ENCODE peak calls at places on chromosome 11, in four cellular contexts. L is retinal pigment epithelial cell, Q is SJSA1, I is breast epithelium. D is an unnamed sample.

GRCh38 chr11:44777537-44778199 is 50.9 kb downstream of the TSPAN18 start:
- DNase-seq in I (no peak), L (no peak), Q (no peak), D (no peak)

GRCh38 chr11:115153135-115153534 is 351.1 kb downstream of the CADM1 start:
- DNase-seq in Q (no peak), I (no peak), L (no peak), D (no peak)

GRCh38 chr11:34976496-34976895 is 60.1 kb downstream of the PDHX start:
- DNase-seq in I (no peak), L (no peak), Q (no peak), D (no peak)

GRCh38 chr11:120185678-120186407 is 25.0 kb upstream of the OAF start:
- DNase-seq in I (no peak), L (no peak), Q (no peak), D (no peak)

GRCh38 chr11:32775908-32776307 is 18.6 kb downstream of the CCDC73 start:
- DNase-seq in I (no peak), L (no peak), Q (no peak), D (no peak)

GRCh38 chr11:97732011-97732632 is 1288.6 kb upstream of the CNTN5 start:
- DNase-seq in Q (no peak), I (no peak), L (no peak), D (no peak)

GRCh38 chr11:119771210-119771770 is 42.3 kb upstream of the NECTIN1 start:
- DNase-seq in Q (no peak), I (no peak), L (no peak), D (no peak)

GRCh38 chr11:69841859-69842698 is 22.9 kb upstream of the FGF3 start:
- DNase-seq in L (no peak), I (no peak), Q (peak), D (no peak)

GRCh38 chr11:1126491-1126926 is 31.2 kb upstream of the MUC5AC start:
- DNase-seq in Q (no peak), I (no peak), L (no peak), D (no peak)

GRCh38 chr11:126432525-126432924 is 77.0 kb downstream of the ST3GAL4 start:
- DNase-seq in I (no peak), Q (no peak), L (no peak), D (no peak)

GRCh38 chr11:132620423-132620822 is 911.9 kb downstream of the OPCML start:
- DNase-seq in Q (no peak), L (no peak), I (no peak), D (no peak)

GRCh38 chr11:132605794-132606570 is 926.3 kb downstream of the OPCML start:
- DNase-seq in I (no peak), L (no peak), Q (no peak), D (peak)

GRCh38 chr11:122032317-122032716 is 83.7 kb downstream of the BLID start:
- DNase-seq in I (no peak), L (no peak), Q (no peak), D (no peak)

GRCh38 chr11:104118105-104118762 is 45.7 kb downstream of the PDGFD start:
- DNase-seq in Q (no peak), I (no peak), L (no peak), D (no peak)

GRCh38 chr11:27757953-27758352 is 57.7 kb upstream of the BDNF start:
- DNase-seq in I (no peak), Q (peak), L (peak), D (no peak)

GRCh38 chr11:85809191-85809590 is 1.8 kb downstream of the SYTL2 start:
- DNase-seq in I (no peak), L (no peak), Q (no peak), D (no peak)

GRCh38 chr11:85811624-85812023 is 683 bp upstream of the SYTL2 start:
- DNase-seq in L (no peak), Q (no peak), I (no peak), D (no peak)

GRCh38 chr11:85810521-85810870 is 445 bp downstream of the SYTL2 start:
- DNase-seq in I (no peak), Q (no peak), L (no peak), D (no peak)

GRCh38 chr11:85810871-85811611 is at the start of gene SYTL2:
- DNase-seq in Q (peak), I (peak), L (no peak), D (peak)

DNA sequence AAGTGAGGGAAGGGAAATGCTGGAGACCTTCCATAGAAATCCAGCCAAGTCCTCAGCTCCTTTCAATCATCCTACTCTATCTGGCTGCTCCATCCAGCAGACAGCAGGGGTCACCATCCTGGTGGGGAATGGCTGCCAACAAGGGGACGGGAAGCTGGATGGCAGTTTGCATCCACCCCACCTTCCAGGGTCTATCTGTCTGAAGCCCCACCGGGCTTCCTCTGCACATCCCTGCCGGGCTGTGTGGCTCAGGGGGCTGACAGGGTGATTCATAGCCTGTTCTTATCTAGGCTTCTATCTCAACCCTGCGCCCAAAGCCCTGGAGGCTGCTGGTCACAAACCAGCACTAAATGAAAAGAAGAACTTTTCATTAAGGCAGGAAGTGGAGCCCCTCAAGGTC is 1.1 kb downstream of the SYTL2 start:
- DNase-seq in L (no peak), I (no peak), Q (no peak), D (peak)
- H3K4me3 ChIP-seq in L (no peak), I (peak), Q (no peak), D (peak)

GRCh38 chr11:134052395-134052987 is 16.4 kb upstream of the JAM3 start:
- DNase-seq in Q (peak), I (no peak), L (no peak), D (no peak)

GRCh38 chr11:134052988-134053945 is 15.6 kb upstream of the JAM3 start:
- DNase-seq in I (no peak), Q (peak), L (no peak), D (no peak)

GRCh38 chr11:134048028-134048427 is 20.8 kb upstream of the JAM3 start:
- DNase-seq in Q (no peak), L (no peak), I (no peak), D (no peak)

GRCh38 chr11:134049303-134049702 is 19.6 kb upstream of the JAM3 start:
- DNase-seq in L (no peak), Q (no peak), I (no peak), D (no peak)

GRCh38 chr11:134050541-134051383 is 18.1 kb upstream of the JAM3 start:
- DNase-seq in Q (peak), L (no peak), I (no peak), D (peak)
- H3K4me3 ChIP-seq in Q (no peak), L (peak), I (peak), D (peak)

GRCh38 chr11:64843971-64844329 is 503 bp downstream of the CDC42BPG start:
- DNase-seq in L (no peak), Q (no peak), I (no peak), D (no peak)

GRCh38 chr11:64842366-64842759 is 2.1 kb downstream of the CDC42BPG start:
- DNase-seq in Q (no peak), I (no peak), L (no peak), D (no peak)

GRCh38 chr11:64841592-64842365 is 2.7 kb downstream of the CDC42BPG start:
- DNase-seq in L (no peak), Q (no peak), I (no peak), D (no peak)

GRCh38 chr11:64844330-64845124 is at the start of gene CDC42BPG:
- DNase-seq in I (peak), L (no peak), Q (peak), D (peak)

DNA sequence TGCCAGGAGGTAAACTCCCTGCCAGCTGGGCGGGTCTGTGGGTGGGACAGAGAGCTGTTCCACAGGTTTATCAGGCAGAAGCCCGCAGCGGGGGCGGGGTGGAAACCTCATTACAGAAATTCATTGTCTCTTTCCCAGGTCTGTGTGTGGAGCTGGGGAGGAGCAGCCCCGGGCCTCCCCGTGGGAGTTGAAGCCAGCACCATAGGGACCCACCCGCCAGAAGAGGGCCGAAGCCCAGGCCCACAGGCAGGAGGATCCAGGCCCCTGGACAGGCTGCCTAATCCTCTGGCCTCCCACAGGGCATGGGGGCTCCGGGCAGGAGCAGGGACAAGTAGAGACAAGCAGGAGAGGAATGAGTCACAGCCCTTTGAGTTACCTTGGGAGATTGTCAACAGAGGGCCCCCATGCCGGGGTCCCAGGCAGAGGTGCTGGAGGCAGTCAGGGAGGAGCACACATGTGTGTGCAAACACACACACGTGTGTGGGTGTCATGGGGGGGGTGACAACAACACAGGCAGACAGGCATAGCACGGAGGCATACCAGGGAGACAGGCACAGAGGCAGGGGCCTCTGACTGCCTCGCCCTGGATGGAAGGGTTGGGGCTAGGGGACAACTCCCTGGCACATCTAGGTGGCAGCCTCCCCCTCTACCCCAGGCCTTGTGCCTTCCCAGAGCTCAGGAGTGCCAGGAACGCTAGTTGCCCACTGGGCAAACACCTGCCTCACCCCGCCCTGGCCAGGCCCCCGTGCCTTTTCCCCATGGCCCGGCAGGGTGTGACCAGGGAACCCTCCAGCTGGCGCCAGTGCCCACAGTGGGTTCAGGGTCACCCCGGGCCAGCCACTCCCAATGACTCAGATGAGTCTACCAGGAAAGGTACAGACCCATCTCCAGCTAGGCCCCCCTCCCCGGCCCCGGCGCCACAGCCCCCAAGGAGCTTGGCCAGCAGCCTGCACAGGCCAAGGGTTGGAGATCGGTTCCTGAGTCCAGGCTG is 1.3 kb downstream of the CDC42BPG start:
- DNase-seq in L (no peak), I (peak), Q (no peak), D (no peak)
- H3K4me3 ChIP-seq in L (no peak), I (peak), Q (no peak), D (no peak)

DNA sequence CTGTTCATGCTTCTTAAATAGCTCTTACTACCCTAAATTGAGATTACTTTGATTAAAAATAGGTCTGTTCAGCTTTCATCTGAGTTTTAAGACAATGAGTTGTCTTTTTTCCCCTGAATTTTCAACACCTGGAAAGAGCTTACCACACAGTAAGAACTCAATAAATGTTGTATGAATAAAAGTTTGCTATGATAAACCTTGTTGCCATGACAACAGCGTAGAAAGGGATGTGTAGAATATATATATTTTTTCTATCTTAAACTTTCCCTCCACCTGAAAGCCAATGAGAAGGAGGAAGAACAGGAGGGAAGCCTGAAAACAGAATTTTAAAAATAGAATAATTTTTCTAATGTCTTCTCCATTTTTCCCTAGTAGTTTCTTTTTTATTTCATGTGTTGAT is 3.4 kb downstream of the IL18 start:
- DNase-seq in Q (no peak), L (no peak), I (no peak), D (no peak)
- H3K4me3 ChIP-seq in Q (no peak), L (no peak), I (no peak), D (no peak)

GRCh38 chr11:63499874-63500273 is 6.0 kb upstream of the LGALS12 start:
- DNase-seq in I (no peak), Q (no peak), L (no peak), D (no peak)
- H3K4me3 ChIP-seq in I (no peak), Q (no peak), L (no peak), D (no peak)

GRCh38 chr11:58649623-58650022 is 27.2 kb downstream of the CNTF start:
- DNase-seq in L (no peak), I (no peak), Q (no peak), D (no peak)

GRCh38 chr11:58650496-58650895 is 28.0 kb downstream of the CNTF start:
- DNase-seq in L (no peak), Q (no peak), I (no peak), D (peak)

GRCh38 chr11:58647141-58647699 is 24.8 kb downstream of the CNTF start:
- DNase-seq in L (no peak), I (no peak), Q (no peak), D (no peak)

GRCh38 chr11:58645854-58646253 is 23.4 kb downstream of the CNTF start:
- DNase-seq in I (no peak), Q (no peak), L (no peak), D (no peak)

GRCh38 chr11:58647866-58648265 is 25.4 kb downstream of the CNTF start:
- DNase-seq in Q (no peak), I (no peak), L (no peak), D (no peak)
- H3K4me3 ChIP-seq in Q (no peak), I (no peak), L (no peak), D (no peak)

GRCh38 chr11:57764972-57765371 is 3.4 kb downstream of the CTNND1 start:
- DNase-seq in I (no peak), L (no peak), Q (no peak), D (no peak)
- H3K4me3 ChIP-seq in I (peak), L (peak), Q (peak), D (no peak)

GRCh38 chr11:57235761-57236703 is 1.0 kb downstream of the APLNR start:
- DNase-seq in L (no peak), Q (no peak), I (no peak), D (no peak)

GRCh38 chr11:57240007-57240406 is 3.0 kb upstream of the APLNR start:
- DNase-seq in Q (no peak), I (no peak), L (no peak), D (no peak)

GRCh38 chr11:57239348-57239747 is 2.3 kb upstream of the APLNR start:
- DNase-seq in L (no peak), Q (no peak), I (no peak), D (no peak)

GRCh38 chr11:57240757-57241156 is 3.7 kb upstream of the APLNR start:
- DNase-seq in I (no peak), Q (no peak), L (no peak), D (no peak)

GRCh38 chr11:57237204-57237681 is at the start of gene APLNR:
- DNase-seq in I (no peak), Q (no peak), L (no peak), D (no peak)
- H3K4me3 ChIP-seq in I (no peak), Q (no peak), L (no peak), D (no peak)

DNA sequence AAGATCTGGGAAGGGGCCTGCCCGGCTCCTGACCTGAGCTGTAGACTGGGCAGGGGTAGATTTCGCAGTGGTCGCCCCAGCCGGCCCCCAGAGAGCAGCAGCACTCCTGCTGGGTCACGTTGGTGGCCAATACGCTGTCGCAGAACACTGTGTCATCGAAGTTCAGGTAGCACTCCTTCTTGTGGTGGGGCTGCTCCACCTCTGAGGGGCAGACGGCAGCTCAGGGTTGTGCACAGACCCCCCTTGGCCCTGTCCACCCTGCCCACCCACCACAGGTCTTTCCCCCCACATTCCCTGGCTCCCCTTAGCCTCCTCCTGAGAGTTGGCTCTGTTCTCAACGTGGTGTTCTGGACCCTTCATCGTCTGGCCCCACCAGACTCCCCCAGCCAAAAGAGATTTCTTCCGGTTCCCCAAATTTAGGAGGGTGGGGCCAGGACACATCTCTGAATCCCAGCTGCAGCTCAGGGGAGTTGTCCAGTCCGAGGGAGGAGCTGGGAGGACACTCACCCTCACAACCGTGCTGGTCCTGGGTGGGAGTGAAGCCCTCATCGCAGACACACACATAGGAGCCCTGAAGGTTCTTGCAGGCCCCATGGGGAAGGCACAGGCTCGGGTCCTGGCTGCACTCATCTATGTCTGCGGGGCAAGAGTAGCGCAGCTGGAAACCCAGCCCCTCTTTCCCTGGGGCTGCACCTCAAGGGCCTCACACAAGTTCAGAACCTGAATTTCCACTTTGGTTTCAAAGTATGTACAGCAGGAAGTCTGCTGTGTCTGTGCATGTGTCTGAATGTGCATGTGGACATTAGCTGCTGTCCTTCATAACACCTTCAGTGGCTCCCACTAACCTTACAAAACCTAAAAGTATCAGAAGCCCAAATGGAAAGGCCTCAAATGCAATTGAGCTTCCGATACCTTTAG is 16.5 kb downstream of the SCYL1 start:
- DNase-seq in I (no peak), Q (no peak), L (no peak), D (no peak)
- H3K4me3 ChIP-seq in I (peak), Q (peak), L (peak), D (peak)

DNA sequence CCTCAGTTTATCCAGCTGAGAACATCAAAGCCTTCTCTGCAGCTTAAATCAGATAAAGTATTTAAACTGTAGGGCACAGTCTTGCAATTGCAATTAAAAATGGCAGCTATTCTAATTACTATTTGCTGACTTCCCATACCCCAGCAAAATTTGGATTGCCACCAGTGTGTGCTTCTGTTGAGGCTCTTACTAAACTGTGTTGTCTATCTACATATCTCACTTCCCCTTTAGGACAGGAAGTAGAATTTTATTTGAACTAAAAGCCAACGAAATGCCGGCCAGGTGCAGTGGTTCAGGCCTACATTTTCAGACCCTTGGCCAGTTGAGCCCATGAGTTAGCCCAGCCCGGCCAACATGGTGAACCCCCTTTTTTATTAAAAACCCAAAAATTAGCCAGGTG is 7.1 kb downstream of the SAA4 start:
- DNase-seq in L (no peak), Q (no peak), I (no peak), D (no peak)
- H3K4me3 ChIP-seq in L (no peak), Q (no peak), I (no peak), D (no peak)

D was measured in mesenchymal stem cell.